ENCODE peak calls at places on chromosomes 12 and 14, in eight cellular contexts. H is NCI-H226; M is psoas muscle; U is body of pancreas; P is ELF-1; F is stimulated activated naive B cell treated with anti-CD40 and anti-IgM and Interleukin-4, amounts not matched to agents 10 μg/mL and 1 μg/mL and 100 μg/mL, for 72 hours; N is T-helper 1 cell; D is astrocyte of the hippocampus. Z is an unnamed sample.
A peak's percentile ranks its signal among the peaks of the same experiment; 100 is the strongest.

GRCh38 chr12:47636908-47637780 is 68.7 kb downstream of the RPAP3 start:
- DNase-seq in F (peak; percentile 3), D (no peak), P (peak; percentile 93), U (no peak), M (peak; percentile 12), H (peak; percentile 60), N (peak; percentile 23), Z (peak; percentile 20)

GRCh38 chr14:61466249-61466904 is 145.0 kb downstream of the PRKCH start:
- DNase-seq in H (peak; percentile 93), F (no peak), M (peak; percentile 65), P (peak; percentile 55), N (no peak), D (peak; percentile 93), U (no peak), Z (no peak)

GRCh38 chr14:89185919-89186849 is 230.8 kb downstream of the FOXN3 start:
- DNase-seq in P (peak; percentile 78), H (peak; percentile 61), N (no peak), M (no peak), D (peak; percentile 59), F (no peak), U (no peak), Z (no peak)

GRCh38 chr14:39181693-39182047 is 6.6 kb downstream of the PNN start:
- DNase-seq in F (no peak), N (no peak), M (no peak), U (no peak), P (no peak), D (no peak), H (no peak), Z (no peak)

GRCh38 chr12:56317675-56318074 is 1.9 kb upstream of the CNPY2 start:
- DNase-seq in M (no peak), P (no peak), H (no peak), N (no peak), D (no peak), U (no peak), F (no peak), Z (no peak)

GRCh38 chr12:121190523-121191031 is 19.4 kb upstream of the P2RX4 start:
- DNase-seq in H (peak; percentile 94), P (peak; percentile 13), F (no peak), N (no peak), U (no peak), M (no peak), D (peak; percentile 91), Z (no peak)

GRCh38 chr14:59346796-59347510 is 118.2 kb downstream of the GPR135 start:
- DNase-seq in F (no peak), H (no peak), D (peak; percentile 28), P (no peak), N (no peak), U (no peak), M (no peak), Z (no peak)

GRCh38 chr14:104314251-104314941 is 176.0 kb downstream of the KIF26A start:
- DNase-seq in H (no peak), U (peak; percentile 5), N (no peak), M (no peak), P (no peak), F (no peak), D (no peak), Z (no peak)

GRCh38 chr14:59570122-59570521 is 6.5 kb downstream of the CCDC175 start:
- DNase-seq in N (no peak), H (peak; percentile 19), P (no peak), M (no peak), F (no peak), U (no peak), D (no peak), Z (no peak)

GRCh38 chr12:72346331-72346944 is 74.3 kb downstream of the TRHDE start:
- DNase-seq in P (peak; percentile 87), N (peak; percentile 31), U (peak; percentile 79), F (peak; percentile 27), D (peak; percentile 86), H (peak; percentile 39), M (peak; percentile 12), Z (no peak)

GRCh38 chr14:28412076-28412475 is 354.5 kb upstream of the FOXG1 start:
- DNase-seq in U (no peak), M (no peak), N (no peak), H (no peak), D (no peak), F (no peak), P (no peak), Z (no peak)

GRCh38 chr12:2783936-2784600 is 10.7 kb upstream of the FKBP4 start:
- DNase-seq in P (peak; percentile 79), N (peak; percentile 31), U (peak; percentile 75), F (peak; percentile 21), H (no peak), D (peak; percentile 74), M (peak; percentile 56), Z (peak; percentile 42)

GRCh38 chr12:28191018-28191595 is 851 bp downstream of the CCDC91 start:
- DNase-seq in M (peak; percentile 34), F (peak; percentile 11), N (peak; percentile 58), P (no peak), D (peak; percentile 67), U (no peak), H (peak; percentile 6), Z (peak; percentile 44)

GRCh38 chr12:118635276-118635675 is 258.9 kb downstream of the SUDS3 start:
- DNase-seq in U (no peak), F (no peak), N (no peak), D (no peak), H (no peak), P (no peak), M (no peak), Z (no peak)

GRCh38 chr12:103503546-103504480 is 8.0 kb upstream of the C12orf42 start:
- DNase-seq in U (no peak), F (peak; percentile 20), P (peak; percentile 48), D (peak; percentile 9), H (no peak), M (no peak), N (peak; percentile 47), Z (peak; percentile 46)

GRCh38 chr14:100874051-100874410 is 29.5 kb downstream of the RTL1 start:
- DNase-seq in H (no peak), F (no peak), D (no peak), P (no peak), U (no peak), N (no peak), M (no peak), Z (no peak)

GRCh38 chr14:39581474-39581873 is 149.2 kb upstream of the FBXO33 start:
- DNase-seq in F (no peak), D (peak; percentile 16), H (no peak), M (no peak), N (no peak), P (no peak), U (no peak), Z (no peak)

GRCh38 chr12:120466560-120467315 is 2.8 kb downstream of the SRSF9 start:
- DNase-seq in M (peak; percentile 20), P (peak; percentile 80), F (no peak), D (peak; percentile 66), H (no peak), U (peak; percentile 64), N (peak; percentile 36), Z (peak; percentile 50)

GRCh38 chr12:24756479-24757024 is 192.3 kb downstream of the BCAT1 start:
- DNase-seq in U (no peak), D (peak; percentile 15), N (no peak), H (no peak), M (no peak), F (no peak), P (no peak), Z (no peak)